ENCODE peak calls at places on chromosomes 7 and 10, in eight cellular contexts. One of them, this sample, is unnamed.

GRCh38 chr10:86370006-86370585 is 3.5 kb upstream of the GRID1 start:
- DNase-seq in foreskin keratinocyte: no peak
- DNase-seq in activated naive CD8-positive, alpha-beta T cell treated with anti-CD3 and anti-CD28 coated beads for 36 hours: no peak
- DNase-seq in activated T-helper 1 cell treated with anti-CD3 and anti-CD28 coated beads, Interleukin-2, amount 50 U/mL, for 16 hours: no peak
- DNase-seq in GM20000: no peak
- DNase-seq in activated effector memory CD4-positive, alpha-beta T cell treated with Interleukin-2 at 50 U/mL for 16 hours: no peak
- DNase-seq in iPS-NIHi11: no peak
- DNase-seq in EL: no peak
- DNase-seq in this sample: no peak

GRCh38 chr10:6514844-6515780 is 65.0 kb downstream of the PRKCQ start:
- DNase-seq in foreskin keratinocyte: no peak
- DNase-seq in activated effector memory CD4-positive, alpha-beta T cell treated with Interleukin-2 at 50 U/mL for 16 hours: no peak
- DNase-seq in activated naive CD8-positive, alpha-beta T cell treated with anti-CD3 and anti-CD28 coated beads for 36 hours: no peak
- DNase-seq in iPS-NIHi11: no peak
- DNase-seq in activated T-helper 1 cell treated with anti-CD3 and anti-CD28 coated beads, Interleukin-2, amount 50 U/mL, for 16 hours: no peak
- DNase-seq in EL: no peak
- DNase-seq in GM20000: no peak
- DNase-seq in this sample: no peak

GRCh38 chr7:122802211-122802833 is 83.9 kb downstream of the CADPS2 start:
- DNase-seq in activated effector memory CD4-positive, alpha-beta T cell treated with Interleukin-2 at 50 U/mL for 16 hours: no peak
- DNase-seq in GM20000: no peak
- DNase-seq in activated naive CD8-positive, alpha-beta T cell treated with anti-CD3 and anti-CD28 coated beads for 36 hours: no peak
- DNase-seq in activated T-helper 1 cell treated with anti-CD3 and anti-CD28 coated beads, Interleukin-2, amount 50 U/mL, for 16 hours: no peak
- DNase-seq in EL: peak; percentile 3
- DNase-seq in foreskin keratinocyte: no peak
- DNase-seq in iPS-NIHi11: peak; percentile 15
- DNase-seq in this sample: no peak

GRCh38 chr10:112821663-112822062 is 128.4 kb upstream of the TCF7L2 start:
- DNase-seq in iPS-NIHi11: no peak
- DNase-seq in activated effector memory CD4-positive, alpha-beta T cell treated with Interleukin-2 at 50 U/mL for 16 hours: no peak
- DNase-seq in activated T-helper 1 cell treated with anti-CD3 and anti-CD28 coated beads, Interleukin-2, amount 50 U/mL, for 16 hours: no peak
- DNase-seq in activated naive CD8-positive, alpha-beta T cell treated with anti-CD3 and anti-CD28 coated beads for 36 hours: no peak
- DNase-seq in GM20000: no peak
- DNase-seq in EL: no peak
- DNase-seq in foreskin keratinocyte: no peak
- DNase-seq in this sample: no peak

GRCh38 chr10:28692050-28692449 is 14.7 kb downstream of the BAMBI start:
- DNase-seq in activated effector memory CD4-positive, alpha-beta T cell treated with Interleukin-2 at 50 U/mL for 16 hours: no peak
- DNase-seq in EL: no peak
- DNase-seq in iPS-NIHi11: no peak
- DNase-seq in activated T-helper 1 cell treated with anti-CD3 and anti-CD28 coated beads, Interleukin-2, amount 50 U/mL, for 16 hours: no peak
- DNase-seq in activated naive CD8-positive, alpha-beta T cell treated with anti-CD3 and anti-CD28 coated beads for 36 hours: no peak
- DNase-seq in foreskin keratinocyte: no peak
- DNase-seq in GM20000: no peak
- DNase-seq in this sample: no peak

GRCh38 chr10:14570800-14571199 is 203.9 kb downstream of the FAM107B start:
- DNase-seq in activated effector memory CD4-positive, alpha-beta T cell treated with Interleukin-2 at 50 U/mL for 16 hours: no peak
- DNase-seq in iPS-NIHi11: no peak
- DNase-seq in activated T-helper 1 cell treated with anti-CD3 and anti-CD28 coated beads, Interleukin-2, amount 50 U/mL, for 16 hours: no peak
- DNase-seq in activated naive CD8-positive, alpha-beta T cell treated with anti-CD3 and anti-CD28 coated beads for 36 hours: no peak
- DNase-seq in GM20000: no peak
- DNase-seq in foreskin keratinocyte: no peak
- DNase-seq in EL: no peak
- DNase-seq in this sample: no peak

GRCh38 chr10:59649606-59650346 is 59.9 kb downstream of the SLC16A9 start:
- DNase-seq in activated naive CD8-positive, alpha-beta T cell treated with anti-CD3 and anti-CD28 coated beads for 36 hours: no peak
- DNase-seq in activated T-helper 1 cell treated with anti-CD3 and anti-CD28 coated beads, Interleukin-2, amount 50 U/mL, for 16 hours: no peak
- DNase-seq in foreskin keratinocyte: no peak
- DNase-seq in activated effector memory CD4-positive, alpha-beta T cell treated with Interleukin-2 at 50 U/mL for 16 hours: no peak
- DNase-seq in GM20000: no peak
- DNase-seq in iPS-NIHi11: no peak
- DNase-seq in EL: no peak
- DNase-seq in this sample: no peak

GRCh38 chr10:74900297-74900696 is 73.9 kb downstream of the KAT6B start:
- DNase-seq in EL: no peak
- DNase-seq in activated naive CD8-positive, alpha-beta T cell treated with anti-CD3 and anti-CD28 coated beads for 36 hours: peak; percentile 26
- DNase-seq in activated effector memory CD4-positive, alpha-beta T cell treated with Interleukin-2 at 50 U/mL for 16 hours: no peak
- DNase-seq in activated T-helper 1 cell treated with anti-CD3 and anti-CD28 coated beads, Interleukin-2, amount 50 U/mL, for 16 hours: no peak
- DNase-seq in iPS-NIHi11: no peak
- DNase-seq in GM20000: peak; percentile 53
- DNase-seq in foreskin keratinocyte: no peak
- DNase-seq in this sample: no peak

GRCh38 chr7:149783386-149784250 is 10.2 kb upstream of the ZNF467 start:
- DNase-seq in EL: no peak
- DNase-seq in iPS-NIHi11: peak; percentile 66
- DNase-seq in activated T-helper 1 cell treated with anti-CD3 and anti-CD28 coated beads, Interleukin-2, amount 50 U/mL, for 16 hours: no peak
- DNase-seq in foreskin keratinocyte: no peak
- DNase-seq in activated naive CD8-positive, alpha-beta T cell treated with anti-CD3 and anti-CD28 coated beads for 36 hours: no peak
- DNase-seq in activated effector memory CD4-positive, alpha-beta T cell treated with Interleukin-2 at 50 U/mL for 16 hours: no peak
- DNase-seq in GM20000: no peak
- DNase-seq in this sample: no peak

GRCh38 chr7:68929712-68930395 is 668.4 kb upstream of the AUTS2 start:
- DNase-seq in activated naive CD8-positive, alpha-beta T cell treated with anti-CD3 and anti-CD28 coated beads for 36 hours: no peak
- DNase-seq in activated effector memory CD4-positive, alpha-beta T cell treated with Interleukin-2 at 50 U/mL for 16 hours: no peak
- DNase-seq in iPS-NIHi11: no peak
- DNase-seq in EL: no peak
- DNase-seq in GM20000: no peak
- DNase-seq in activated T-helper 1 cell treated with anti-CD3 and anti-CD28 coated beads, Interleukin-2, amount 50 U/mL, for 16 hours: no peak
- DNase-seq in foreskin keratinocyte: peak; percentile 19
- DNase-seq in this sample: no peak

GRCh38 chr10:119416855-119417254 is 125.7 kb downstream of the RGS10 start:
- DNase-seq in GM20000: peak; percentile 90
- DNase-seq in activated effector memory CD4-positive, alpha-beta T cell treated with Interleukin-2 at 50 U/mL for 16 hours: peak; percentile 49
- DNase-seq in EL: peak; percentile 55
- DNase-seq in activated T-helper 1 cell treated with anti-CD3 and anti-CD28 coated beads, Interleukin-2, amount 50 U/mL, for 16 hours: peak; percentile 47
- DNase-seq in foreskin keratinocyte: no peak
- DNase-seq in iPS-NIHi11: peak; percentile 93
- DNase-seq in activated naive CD8-positive, alpha-beta T cell treated with anti-CD3 and anti-CD28 coated beads for 36 hours: peak; percentile 67
- DNase-seq in this sample: no peak

GRCh38 chr7:43674559-43675436 is 54.5 kb downstream of the COA1 start:
- DNase-seq in EL: peak; percentile 86
- DNase-seq in iPS-NIHi11: no peak
- DNase-seq in activated T-helper 1 cell treated with anti-CD3 and anti-CD28 coated beads, Interleukin-2, amount 50 U/mL, for 16 hours: no peak
- DNase-seq in foreskin keratinocyte: peak; percentile 85
- DNase-seq in GM20000: no peak
- DNase-seq in activated naive CD8-positive, alpha-beta T cell treated with anti-CD3 and anti-CD28 coated beads for 36 hours: no peak
- DNase-seq in activated effector memory CD4-positive, alpha-beta T cell treated with Interleukin-2 at 50 U/mL for 16 hours: no peak
- DNase-seq in this sample: no peak

GRCh38 chr7:5634107-5634950 is 147.1 kb downstream of the RNF216 start:
- DNase-seq in iPS-NIHi11: peak; percentile 82
- DNase-seq in foreskin keratinocyte: no peak
- DNase-seq in activated T-helper 1 cell treated with anti-CD3 and anti-CD28 coated beads, Interleukin-2, amount 50 U/mL, for 16 hours: no peak
- DNase-seq in EL: peak; percentile 88
- DNase-seq in activated naive CD8-positive, alpha-beta T cell treated with anti-CD3 and anti-CD28 coated beads for 36 hours: no peak
- DNase-seq in GM20000: no peak
- DNase-seq in activated effector memory CD4-positive, alpha-beta T cell treated with Interleukin-2 at 50 U/mL for 16 hours: no peak
- DNase-seq in this sample: no peak

GRCh38 chr7:141421306-141421705 is 129.9 kb upstream of the AGK start:
- DNase-seq in iPS-NIHi11: no peak
- DNase-seq in GM20000: no peak
- DNase-seq in activated naive CD8-positive, alpha-beta T cell treated with anti-CD3 and anti-CD28 coated beads for 36 hours: no peak
- DNase-seq in EL: no peak
- DNase-seq in activated T-helper 1 cell treated with anti-CD3 and anti-CD28 coated beads, Interleukin-2, amount 50 U/mL, for 16 hours: no peak
- DNase-seq in activated effector memory CD4-positive, alpha-beta T cell treated with Interleukin-2 at 50 U/mL for 16 hours: no peak
- DNase-seq in foreskin keratinocyte: no peak
- DNase-seq in this sample: no peak

GRCh38 chr7:132500727-132501410 is 75.4 kb downstream of the PLXNA4 start:
- DNase-seq in foreskin keratinocyte: no peak
- DNase-seq in activated naive CD8-positive, alpha-beta T cell treated with anti-CD3 and anti-CD28 coated beads for 36 hours: no peak
- DNase-seq in activated T-helper 1 cell treated with anti-CD3 and anti-CD28 coated beads, Interleukin-2, amount 50 U/mL, for 16 hours: no peak
- DNase-seq in iPS-NIHi11: peak; percentile 49
- DNase-seq in GM20000: no peak
- DNase-seq in activated effector memory CD4-positive, alpha-beta T cell treated with Interleukin-2 at 50 U/mL for 16 hours: no peak
- DNase-seq in EL: peak; percentile 12
- DNase-seq in this sample: no peak

GRCh38 chr7:159119026-159119741 is 25.5 kb downstream of the VIPR2 start:
- DNase-seq in foreskin keratinocyte: no peak
- DNase-seq in GM20000: no peak
- DNase-seq in activated effector memory CD4-positive, alpha-beta T cell treated with Interleukin-2 at 50 U/mL for 16 hours: no peak
- DNase-seq in activated T-helper 1 cell treated with anti-CD3 and anti-CD28 coated beads, Interleukin-2, amount 50 U/mL, for 16 hours: no peak
- DNase-seq in iPS-NIHi11: no peak
- DNase-seq in EL: no peak
- DNase-seq in activated naive CD8-positive, alpha-beta T cell treated with anti-CD3 and anti-CD28 coated beads for 36 hours: no peak
- DNase-seq in this sample: no peak

GRCh38 chr7:140004672-140005071 is 58.1 kb downstream of the PARP12 start:
- DNase-seq in foreskin keratinocyte: no peak
- DNase-seq in activated naive CD8-positive, alpha-beta T cell treated with anti-CD3 and anti-CD28 coated beads for 36 hours: no peak
- DNase-seq in GM20000: no peak
- DNase-seq in activated effector memory CD4-positive, alpha-beta T cell treated with Interleukin-2 at 50 U/mL for 16 hours: no peak
- DNase-seq in activated T-helper 1 cell treated with anti-CD3 and anti-CD28 coated beads, Interleukin-2, amount 50 U/mL, for 16 hours: no peak
- DNase-seq in iPS-NIHi11: no peak
- DNase-seq in EL: no peak
- DNase-seq in this sample: no peak

GRCh38 chr7:5550831-5551230 is 127.2 kb upstream of the TNRC18 start:
- DNase-seq in GM20000: no peak
- DNase-seq in activated T-helper 1 cell treated with anti-CD3 and anti-CD28 coated beads, Interleukin-2, amount 50 U/mL, for 16 hours: no peak
- DNase-seq in activated naive CD8-positive, alpha-beta T cell treated with anti-CD3 and anti-CD28 coated beads for 36 hours: no peak
- DNase-seq in activated effector memory CD4-positive, alpha-beta T cell treated with Interleukin-2 at 50 U/mL for 16 hours: no peak
- DNase-seq in iPS-NIHi11: peak; percentile 14
- DNase-seq in EL: no peak
- DNase-seq in foreskin keratinocyte: no peak
- DNase-seq in this sample: no peak

GRCh38 chr7:66400400-66400799 is 195.3 kb downstream of the TPST1 start:
- DNase-seq in activated T-helper 1 cell treated with anti-CD3 and anti-CD28 coated beads, Interleukin-2, amount 50 U/mL, for 16 hours: no peak
- DNase-seq in activated effector memory CD4-positive, alpha-beta T cell treated with Interleukin-2 at 50 U/mL for 16 hours: no peak
- DNase-seq in EL: no peak
- DNase-seq in activated naive CD8-positive, alpha-beta T cell treated with anti-CD3 and anti-CD28 coated beads for 36 hours: no peak
- DNase-seq in foreskin keratinocyte: no peak
- DNase-seq in iPS-NIHi11: no peak
- DNase-seq in GM20000: no peak
- DNase-seq in this sample: no peak

GRCh38 chr10:106635947-106636346 is 528.6 kb downstream of the SORCS1 start:
- DNase-seq in activated T-helper 1 cell treated with anti-CD3 and anti-CD28 coated beads, Interleukin-2, amount 50 U/mL, for 16 hours: no peak
- DNase-seq in activated effector memory CD4-positive, alpha-beta T cell treated with Interleukin-2 at 50 U/mL for 16 hours: no peak
- DNase-seq in EL: no peak
- DNase-seq in iPS-NIHi11: no peak
- DNase-seq in foreskin keratinocyte: no peak
- DNase-seq in GM20000: no peak
- DNase-seq in activated naive CD8-positive, alpha-beta T cell treated with anti-CD3 and anti-CD28 coated beads for 36 hours: no peak
- DNase-seq in this sample: no peak

GRCh38 chr7:139730746-139731612 is 46.8 kb downstream of the HIPK2 start:
- DNase-seq in EL: no peak
- DNase-seq in foreskin keratinocyte: no peak
- DNase-seq in activated effector memory CD4-positive, alpha-beta T cell treated with Interleukin-2 at 50 U/mL for 16 hours: no peak
- DNase-seq in iPS-NIHi11: no peak
- DNase-seq in GM20000: peak; percentile 30
- DNase-seq in activated T-helper 1 cell treated with anti-CD3 and anti-CD28 coated beads, Interleukin-2, amount 50 U/mL, for 16 hours: no peak
- DNase-seq in activated naive CD8-positive, alpha-beta T cell treated with anti-CD3 and anti-CD28 coated beads for 36 hours: no peak
- DNase-seq in this sample: no peak

GRCh38 chr10:132689721-132690360 is 96.1 kb downstream of the NKX6-2 start:
- DNase-seq in activated naive CD8-positive, alpha-beta T cell treated with anti-CD3 and anti-CD28 coated beads for 36 hours: no peak
- DNase-seq in activated effector memory CD4-positive, alpha-beta T cell treated with Interleukin-2 at 50 U/mL for 16 hours: no peak
- DNase-seq in foreskin keratinocyte: no peak
- DNase-seq in GM20000: no peak
- DNase-seq in EL: no peak
- DNase-seq in iPS-NIHi11: no peak
- DNase-seq in activated T-helper 1 cell treated with anti-CD3 and anti-CD28 coated beads, Interleukin-2, amount 50 U/mL, for 16 hours: no peak
- DNase-seq in this sample: no peak

GRCh38 chr10:5892007-5892406 is 2.0 kb downstream of the FBH1 start:
- DNase-seq in activated naive CD8-positive, alpha-beta T cell treated with anti-CD3 and anti-CD28 coated beads for 36 hours: no peak
- DNase-seq in EL: no peak
- DNase-seq in foreskin keratinocyte: no peak
- DNase-seq in iPS-NIHi11: no peak
- DNase-seq in GM20000: peak; percentile 2
- DNase-seq in activated effector memory CD4-positive, alpha-beta T cell treated with Interleukin-2 at 50 U/mL for 16 hours: no peak
- DNase-seq in activated T-helper 1 cell treated with anti-CD3 and anti-CD28 coated beads, Interleukin-2, amount 50 U/mL, for 16 hours: no peak
- DNase-seq in this sample: no peak

GRCh38 chr7:131034166-131034881 is 293.4 kb upstream of the MKLN1 start:
- DNase-seq in EL: no peak
- DNase-seq in foreskin keratinocyte: no peak
- DNase-seq in activated naive CD8-positive, alpha-beta T cell treated with anti-CD3 and anti-CD28 coated beads for 36 hours: no peak
- DNase-seq in GM20000: no peak
- DNase-seq in activated T-helper 1 cell treated with anti-CD3 and anti-CD28 coated beads, Interleukin-2, amount 50 U/mL, for 16 hours: no peak
- DNase-seq in activated effector memory CD4-positive, alpha-beta T cell treated with Interleukin-2 at 50 U/mL for 16 hours: no peak
- DNase-seq in iPS-NIHi11: no peak
- DNase-seq in this sample: no peak

GRCh38 chr7:108434030-108434429 is 22.2 kb downstream of the NRCAM start:
- DNase-seq in foreskin keratinocyte: no peak
- DNase-seq in EL: no peak
- DNase-seq in activated naive CD8-positive, alpha-beta T cell treated with anti-CD3 and anti-CD28 coated beads for 36 hours: no peak
- DNase-seq in activated effector memory CD4-positive, alpha-beta T cell treated with Interleukin-2 at 50 U/mL for 16 hours: no peak
- DNase-seq in iPS-NIHi11: no peak
- DNase-seq in activated T-helper 1 cell treated with anti-CD3 and anti-CD28 coated beads, Interleukin-2, amount 50 U/mL, for 16 hours: no peak
- DNase-seq in GM20000: no peak
- DNase-seq in this sample: no peak

GRCh38 chr7:36600314-36600682 is 124.0 kb downstream of the AOAH start:
- DNase-seq in activated naive CD8-positive, alpha-beta T cell treated with anti-CD3 and anti-CD28 coated beads for 36 hours: no peak
- DNase-seq in GM20000: no peak
- DNase-seq in EL: no peak
- DNase-seq in foreskin keratinocyte: no peak
- DNase-seq in iPS-NIHi11: no peak
- DNase-seq in activated effector memory CD4-positive, alpha-beta T cell treated with Interleukin-2 at 50 U/mL for 16 hours: no peak
- DNase-seq in activated T-helper 1 cell treated with anti-CD3 and anti-CD28 coated beads, Interleukin-2, amount 50 U/mL, for 16 hours: no peak
- DNase-seq in this sample: no peak

This sample was measured in esophagus squamous epithelium.